ENCODE peak calls at places on chromosomes 2 and 18, in seven cellular contexts. P, Y, G, B, D, M and C are unnamed samples. For H3K4me1, the result is how much of the 10 kb centered on the place peaks cover.

GRCh38 chr2:63029058-63029457 is 21.6 kb upstream of the OTX1 start:
- DNase-seq in G (no peak), D (no peak), Y (no peak), M (no peak), B (no peak), P (no peak), C (no peak)

GRCh38 chr18:68121308-68121707 is 593.6 kb downstream of the TMX3 start:
- DNase-seq in P (no peak), G (no peak), D (no peak), M (no peak), Y (no peak), B (no peak), C (no peak)

GRCh38 chr2:207394812-207395534 is 134.8 kb upstream of the CREB1 start:
- DNase-seq in Y (no peak), G (peak), D (no peak), M (no peak), P (no peak), B (no peak), C (no peak)

GRCh38 chr18:9827856-9828793 is 57.6 kb upstream of the TXNDC2 start:
- DNase-seq in Y (no peak), M (no peak), G (peak), P (peak), B (no peak), D (no peak), C (no peak)

GRCh38 chr2:216362730-216363129 is 9.6 kb downstream of the MARCHF4 start:
- DNase-seq in G (no peak), Y (no peak), B (no peak), D (no peak), M (no peak), P (no peak), C (no peak)

GRCh38 chr18:79394438-79395307 is 1.1 kb upstream of the NFATC1 start:
- DNase-seq in B (no peak), D (no peak), Y (no peak), P (no peak), M (peak), G (no peak), C (no peak)

GRCh38 chr2:217434183-217434620 is 568.6 kb downstream of the TNS1 start:
- DNase-seq in D (peak), G (peak), B (peak), P (peak), M (peak), Y (peak), C (peak)

GRCh38 chr2:110812726-110813645 is 80.6 kb downstream of the ACOXL start:
- DNase-seq in D (no peak), B (no peak), M (no peak), P (no peak), Y (no peak), G (no peak), C (no peak)

GRCh38 chr2:56288863-56289580 is 105.2 kb downstream of the CCDC85A start:
- DNase-seq in G (no peak), B (no peak), Y (no peak), D (no peak), P (no peak), M (no peak), C (no peak)

GRCh38 chr2:161030260-161031063 is 129.8 kb upstream of the TANK start:
- DNase-seq in Y (no peak), P (peak), B (no peak), D (peak), G (no peak), M (no peak), C (peak)

GRCh38 chr18:29156531-29156930 is 979.6 kb upstream of the CDH2 start:
- DNase-seq in B (no peak), M (no peak), D (no peak), P (no peak), G (no peak), Y (no peak), C (no peak)

GRCh38 chr2:232147440-232148077 is 186.0 kb downstream of the DIS3L2 start:
- DNase-seq in G (no peak), M (no peak), Y (no peak), P (no peak), D (no peak), B (no peak), C (no peak)

GRCh38 chr2:222731183-222731582 is 59.7 kb downstream of the MOGAT1 start:
- DNase-seq in P (no peak), D (no peak), M (no peak), Y (no peak), B (no peak), G (no peak), C (no peak)

GRCh38 chr18:35386600-35387366 is 9.6 kb upstream of the ZNF396 start:
- DNase-seq in D (peak), G (peak), Y (peak), M (no peak), B (peak), P (peak), C (peak)

GRCh38 chr2:96264656-96265348 is 995 bp downstream of the TMEM127 start:
- DNase-seq in G (no peak), D (peak), B (no peak), P (no peak), Y (peak), M (peak), C (no peak)

GRCh38 chr2:9178110-9178904 is 28.3 kb upstream of the ASAP2 start:
- DNase-seq in P (peak), B (no peak), M (no peak), G (no peak), D (no peak), Y (no peak), C (no peak)

GRCh38 chr2:209208211-209208610 is 215.6 kb upstream of the MAP2 start:
- DNase-seq in D (peak), M (no peak), G (peak), B (peak), Y (peak), P (peak), C (no peak)

GRCh38 chr18:13613591-13614317 is 112.6 kb downstream of the FAM210A start:
- DNase-seq in P (no peak), M (no peak), G (no peak), D (no peak), Y (no peak), B (no peak), C (no peak)

GRCh38 chr2:207938886-207939285 is 86.4 kb downstream of the PLEKHM3 start:
- DNase-seq in M (no peak), D (no peak), G (no peak), P (no peak), B (no peak), Y (no peak), C (no peak)

GRCh38 chr2:123500346-123500745 is 524.7 kb upstream of the CNTNAP5 start:
- DNase-seq in B (no peak), M (no peak), D (no peak), P (no peak), Y (no peak), G (no peak), C (no peak)

GRCh38 chr2:45127321-45127720 is 118.1 kb upstream of the SIX2 start:
- DNase-seq in Y (no peak), D (no peak), M (no peak), G (no peak), P (no peak), B (no peak), C (no peak)

GRCh38 chr2:209471037-209471436 is 47.2 kb downstream of the MAP2 start:
- DNase-seq in Y (no peak), P (no peak), M (no peak), G (no peak), D (no peak), B (no peak), C (no peak)

GRCh38 chr2:20343128-20343527 is 7.5 kb downstream of the PUM2 start:
- DNase-seq in M (no peak), G (no peak), Y (no peak), P (no peak), D (no peak), B (no peak), C (no peak)

GRCh38 chr2:235614176-235614860 is 120.5 kb downstream of the AGAP1 start:
- DNase-seq in P (no peak), B (no peak), M (no peak), Y (peak), G (no peak), D (no peak), C (no peak)

GRCh38 chr2:112664689-112665088 is 18.9 kb downstream of the SLC20A1 start:
- DNase-seq in G (no peak), M (no peak), P (no peak), B (no peak), Y (no peak), D (no peak), C (no peak)

GRCh38 chr2:66189598-66189997 is 245.3 kb upstream of the MEIS1 start:
- DNase-seq in G (no peak), Y (no peak), D (no peak), P (no peak), B (no peak), M (no peak), C (no peak)

GRCh38 chr18:55893948-55894347 is 306.0 kb upstream of the TCF4 start:
- DNase-seq in Y (no peak), G (no peak), P (no peak), M (no peak), B (no peak), D (no peak), C (no peak)

GRCh38 chr2:120465989-120466703 is 120.2 kb downstream of the INHBB start:
- DNase-seq in Y (no peak), D (peak), P (no peak), M (no peak), B (peak), G (no peak), C (peak)

GRCh38 chr2:221779614-221780067 is 207.5 kb upstream of the EPHA4 start:
- DNase-seq in P (peak), D (no peak), Y (no peak), M (no peak), B (no peak), G (no peak), C (no peak)

GRCh38 chr2:231530099-231531085 is at the start of gene NMUR1:
- DNase-seq in M (no peak), G (peak), P (peak), B (no peak), Y (peak), D (no peak), C (peak)

GRCh38 chr18:37398248-37398920 is 167.2 kb downstream of the CELF4 start:
- DNase-seq in P (no peak), M (no peak), G (no peak), B (no peak), D (no peak), Y (no peak), C (no peak)

GRCh38 chr2:11680901-11681721 is 11.1 kb upstream of the NTSR2 start:
- DNase-seq in P (no peak), B (no peak), Y (no peak), D (no peak), M (peak), G (no peak), C (no peak)

GRCh38 chr18:59065684-59066083 is 74.0 kb upstream of the SEC11C start:
- DNase-seq in P (no peak), M (no peak), B (no peak), D (no peak), G (no peak), Y (no peak), C (no peak)

GRCh38 chr2:226478121-226478809 is 321.4 kb downstream of the IRS1 start:
- DNase-seq in Y (no peak), D (peak), G (no peak), M (peak), P (peak), B (no peak), C (peak)
- TF ChIP-seq EP300 in Y (no peak), D (no peak), G (no peak), M (no peak), P (no peak), B (no peak), C (no peak)

GRCh38 chr2:130154773-130155765 is 10.2 kb upstream of the CCDC74B start:
- DNase-seq in P (no peak), Y (no peak), D (no peak), M (peak), B (no peak), G (no peak), C (no peak)
- H3K27ac ChIP-seq in P (no peak), Y (no peak), D (no peak), M (no peak), B (no peak), G (no peak), C (no peak)

GRCh38 chr2:55025082-55025481 is 25.2 kb downstream of the RTN4 start:
- DNase-seq in M (no peak), G (no peak), Y (no peak), P (no peak), B (no peak), D (no peak), C (no peak)

GRCh38 chr2:55025627-55026026 is 24.6 kb downstream of the RTN4 start:
- DNase-seq in Y (no peak), M (no peak), B (no peak), G (no peak), P (no peak), D (no peak), C (no peak)

GRCh38 chr2:55019547-55020258 is 30.5 kb downstream of the RTN4 start:
- DNase-seq in D (no peak), P (no peak), Y (no peak), G (no peak), B (no peak), M (no peak), C (no peak)

GRCh38 chr2:55026202-55026601 is 24.0 kb downstream of the RTN4 start:
- DNase-seq in P (no peak), Y (no peak), D (peak), G (no peak), M (no peak), B (no peak), C (no peak)

GRCh38 chr2:55022486-55022885 is 27.8 kb downstream of the RTN4 start:
- DNase-seq in M (no peak), B (no peak), P (no peak), G (no peak), Y (no peak), D (no peak), C (no peak)
- H3K4me1 ChIP-seq in M (under half), B (under half), P (under half), G (under half), Y (under half), D (half or more), C (under half)

DNA sequence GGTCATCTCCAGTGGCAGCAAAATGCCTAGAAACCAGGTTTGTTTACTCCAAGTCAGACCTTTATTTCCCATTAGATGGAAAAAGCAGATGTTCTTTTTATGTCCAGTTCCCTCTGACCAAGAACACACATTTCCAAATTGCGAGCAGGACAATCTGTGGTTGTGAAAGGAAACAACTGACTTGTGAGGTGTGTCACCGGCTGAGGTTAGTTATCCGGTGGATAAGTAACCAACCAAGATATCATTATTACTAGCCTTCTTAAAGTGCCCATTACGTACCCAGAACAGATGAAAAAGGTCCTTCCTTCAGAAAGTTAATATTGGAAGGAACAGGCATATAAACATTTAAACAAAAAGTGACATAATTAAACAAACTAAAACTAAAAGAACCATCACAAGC is 112.9 kb downstream of the THADA start:
- DNase-seq in Y (no peak), D (no peak), B (no peak), P (peak), M (no peak), G (no peak), C (no peak)
- TF ChIP-seq EP300 in Y (no peak), D (no peak), B (no peak), P (peak), M (no peak), G (no peak), C (no peak)

GRCh38 chr2:184338776-184339175 is 259.6 kb upstream of the ZNF804A start:
- DNase-seq in Y (no peak), P (no peak), D (no peak), M (no peak), B (no peak), G (no peak), C (no peak)

GRCh38 chr2:184339966-184340365 is 258.4 kb upstream of the ZNF804A start:
- DNase-seq in G (no peak), P (no peak), M (no peak), Y (no peak), D (no peak), B (no peak), C (no peak)

DNA sequence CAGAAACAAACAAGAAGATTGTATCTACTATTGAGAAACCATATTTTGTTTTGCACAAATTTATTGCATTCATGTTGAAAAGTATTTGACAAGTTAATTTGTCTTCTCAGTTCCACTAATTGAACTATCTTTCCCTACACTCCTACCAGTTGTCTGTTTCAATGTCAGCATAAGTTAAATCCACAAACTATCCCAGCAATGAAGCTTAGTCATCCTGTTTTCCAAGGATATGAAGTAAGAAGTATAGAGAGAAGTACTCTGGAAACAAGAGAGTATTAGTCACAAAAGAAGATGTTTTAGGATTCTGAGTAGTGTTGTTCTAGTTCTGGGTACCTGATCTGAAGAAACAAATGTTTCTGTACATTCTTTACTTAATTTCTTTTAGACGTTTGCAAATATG is 261.6 kb upstream of the ZNF804A start:
- DNase-seq in Y (no peak), D (no peak), G (no peak), B (no peak), M (no peak), P (no peak), C (no peak)
- H3K27ac ChIP-seq in Y (peak), D (no peak), G (no peak), B (no peak), M (no peak), P (no peak), C (no peak)

DNA sequence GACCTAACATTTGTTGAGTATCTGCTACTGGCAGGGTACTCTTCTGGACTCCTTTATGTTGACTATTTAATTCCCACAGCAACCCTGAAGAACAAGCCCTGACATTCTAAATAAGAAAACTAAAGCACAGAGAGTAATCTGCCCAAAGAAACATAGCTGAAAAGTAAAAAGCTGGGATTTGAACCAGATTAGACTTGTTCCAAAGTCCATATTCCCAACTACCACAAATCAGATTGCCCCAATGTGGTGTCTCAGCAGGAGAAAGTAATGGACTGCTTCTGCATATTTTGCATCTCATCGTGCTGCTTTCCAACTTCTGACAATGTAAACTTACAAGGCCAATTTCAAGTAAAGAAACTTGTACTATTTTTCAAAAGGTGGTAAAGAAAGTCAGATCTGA is 56.5 kb downstream of the SEPTIN10 start:
- DNase-seq in G (no peak), D (no peak), Y (no peak), M (no peak), P (no peak), B (no peak), C (no peak)
- H3K4me1 ChIP-seq in G (under half), D (under half), Y (under half), M (under half), P (under half), B (under half), C (under half)

DNA sequence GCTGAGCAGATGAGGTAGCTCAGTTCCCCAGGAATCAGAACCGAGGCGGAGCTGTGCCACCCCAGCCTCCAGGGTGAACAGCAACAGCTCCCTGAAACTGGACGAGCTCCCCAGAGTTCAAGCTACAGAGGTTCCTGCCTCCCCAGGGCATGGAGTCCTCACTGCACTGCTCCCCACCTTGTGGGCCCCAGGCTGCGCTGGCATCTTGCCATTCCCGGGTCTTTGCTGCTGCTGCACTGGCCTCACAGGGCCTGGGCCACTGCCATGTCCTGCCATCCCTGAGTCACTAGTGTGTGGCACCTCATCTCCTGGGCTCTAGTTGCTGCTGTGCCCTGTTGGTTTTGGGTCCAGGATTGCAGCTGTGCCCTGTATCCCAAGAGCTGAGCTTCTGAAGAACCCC is 166.9 kb downstream of the SNTG2 start:
- DNase-seq in P (no peak), B (no peak), M (no peak), Y (peak), D (no peak), G (no peak), C (no peak)
- TF ChIP-seq EP300 in P (no peak), B (no peak), M (no peak), Y (no peak), D (no peak), G (no peak), C (no peak)